ENCODE peak calls at places on chromosomes 16 and 17, in five cellular contexts. One of them, this sample, is unnamed.

GRCh38 chr16:87351320-87351698 is 32.3 kb downstream of the FBXO31 start:
- DNase-seq in HEK293T: no peak
- DNase-seq in GM12878: no peak
- DNase-seq in K562: no peak
- DNase-seq in IMR-90: no peak
- DNase-seq in this sample: no peak

GRCh38 chr17:42456223-42457106 is 2.2 kb upstream of the ATP6V0A1 start:
- DNase-seq in HEK293T: no peak
- DNase-seq in GM12878: peak
- DNase-seq in K562: peak
- DNase-seq in IMR-90: peak
- DNase-seq in this sample: no peak

GRCh38 chr16:21158208-21159110 is at the start of gene LDAF1:
- DNase-seq in IMR-90: peak
- DNase-seq in K562: peak
- DNase-seq in GM12878: no peak
- DNase-seq in HEK293T: peak
- DNase-seq in this sample: peak

GRCh38 chr16:12470311-12471229 is 333.1 kb downstream of the CPPED1 start:
- DNase-seq in HEK293T: no peak
- DNase-seq in GM12878: no peak
- DNase-seq in K562: no peak
- DNase-seq in IMR-90: peak
- DNase-seq in this sample: no peak

GRCh38 chr17:41324180-41325075 is 8.9 kb upstream of the KRTAP17-1 start:
- DNase-seq in HEK293T: no peak
- DNase-seq in IMR-90: peak
- DNase-seq in K562: no peak
- DNase-seq in GM12878: no peak
- DNase-seq in this sample: peak

GRCh38 chr16:20900299-20901067 is at the start of the genes DCUN1D3 and LYRM1:
- DNase-seq in K562: peak
- DNase-seq in HEK293T: peak
- DNase-seq in IMR-90: peak
- DNase-seq in GM12878: peak
- DNase-seq in this sample: peak

GRCh38 chr16:2925951-2926659 is 14.4 kb downstream of the FLYWCH1 start:
- DNase-seq in GM12878: no peak
- DNase-seq in K562: no peak
- DNase-seq in IMR-90: no peak
- DNase-seq in HEK293T: no peak
- DNase-seq in this sample: no peak

GRCh38 chr16:57601801-57602478 is 26.5 kb upstream of the ADGRG1 start:
- DNase-seq in GM12878: peak
- DNase-seq in IMR-90: no peak
- DNase-seq in HEK293T: no peak
- DNase-seq in K562: peak
- DNase-seq in this sample: no peak

GRCh38 chr17:29573558-29573870 is 5.0 kb downstream of the TP53I13 start:
- DNase-seq in HEK293T: no peak
- DNase-seq in GM12878: no peak
- DNase-seq in IMR-90: no peak
- DNase-seq in K562: no peak
- DNase-seq in this sample: no peak

GRCh38 chr16:56960681-56961281 is 969 bp upstream of the CETP start:
- DNase-seq in HEK293T: no peak
- DNase-seq in GM12878: no peak
- DNase-seq in K562: no peak
- DNase-seq in IMR-90: peak
- DNase-seq in this sample: no peak

GRCh38 chr16:19757026-19757425 is 39.0 kb downstream of the IQCK start:
- DNase-seq in K562: no peak
- DNase-seq in IMR-90: peak
- DNase-seq in HEK293T: no peak
- DNase-seq in GM12878: no peak
- DNase-seq in this sample: no peak

GRCh38 chr16:71648921-71649320 is 22.9 kb downstream of the MARVELD3 start:
- DNase-seq in HEK293T: peak
- DNase-seq in K562: no peak
- DNase-seq in GM12878: no peak
- DNase-seq in IMR-90: no peak
- DNase-seq in this sample: peak

GRCh38 chr17:64152428-64153125 is 22.6 kb upstream of the ERN1 start:
- DNase-seq in HEK293T: no peak
- DNase-seq in GM12878: no peak
- DNase-seq in K562: peak
- DNase-seq in IMR-90: no peak
- DNase-seq in this sample: no peak

GRCh38 chr17:49632201-49632600 is 45.7 kb downstream of the SPOP start:
- DNase-seq in IMR-90: no peak
- DNase-seq in K562: no peak
- DNase-seq in GM12878: no peak
- DNase-seq in HEK293T: no peak
- DNase-seq in this sample: no peak

GRCh38 chr16:54185045-54185444 is 101.5 kb downstream of the IRX3 start:
- DNase-seq in K562: no peak
- DNase-seq in HEK293T: no peak
- DNase-seq in IMR-90: no peak
- DNase-seq in GM12878: no peak
- DNase-seq in this sample: no peak

GRCh38 chr17:42803074-42803883 is 4.6 kb downstream of the CNTD1 start:
- DNase-seq in IMR-90: peak
- DNase-seq in K562: no peak
- DNase-seq in HEK293T: no peak
- DNase-seq in GM12878: no peak
- DNase-seq in this sample: no peak

GRCh38 chr16:1183235-1183907 is 30.5 kb downstream of the CACNA1H start:
- DNase-seq in IMR-90: peak
- DNase-seq in GM12878: no peak
- DNase-seq in K562: no peak
- DNase-seq in HEK293T: peak
- DNase-seq in this sample: peak

GRCh38 chr17:40303706-40304450 is 5.1 kb upstream of the RARA start:
- DNase-seq in GM12878: no peak
- DNase-seq in HEK293T: no peak
- DNase-seq in IMR-90: peak
- DNase-seq in K562: no peak
- DNase-seq in this sample: no peak

GRCh38 chr17:46769531-46770438 is 48.7 kb downstream of the WNT3 start:
- DNase-seq in HEK293T: no peak
- DNase-seq in K562: no peak
- DNase-seq in GM12878: no peak
- DNase-seq in IMR-90: no peak
- DNase-seq in this sample: no peak

GRCh38 chr17:65741690-65742089 is 180.2 kb upstream of the AXIN2 start:
- DNase-seq in K562: no peak
- DNase-seq in HEK293T: no peak
- DNase-seq in IMR-90: no peak
- DNase-seq in GM12878: no peak
- DNase-seq in this sample: no peak

GRCh38 chr17:66129759-66130158 is 62.2 kb downstream of the CEP112 start:
- DNase-seq in GM12878: no peak
- DNase-seq in K562: no peak
- DNase-seq in HEK293T: no peak
- DNase-seq in IMR-90: no peak
- DNase-seq in this sample: no peak

GRCh38 chr17:5793899-5794298 is 209.6 kb upstream of the NLRP1 start:
- DNase-seq in IMR-90: no peak
- DNase-seq in GM12878: no peak
- DNase-seq in K562: no peak
- DNase-seq in HEK293T: no peak
- DNase-seq in this sample: no peak

GRCh38 chr17:69588739-69589334 is 174.3 kb downstream of the MAP2K6 start:
- DNase-seq in HEK293T: no peak
- DNase-seq in IMR-90: no peak
- DNase-seq in GM12878: no peak
- DNase-seq in K562: no peak
- DNase-seq in this sample: no peak

GRCh38 chr17:82399601-82400101 is 18.5 kb upstream of the HEXD start:
- DNase-seq in IMR-90: no peak
- DNase-seq in GM12878: no peak
- DNase-seq in HEK293T: no peak
- DNase-seq in K562: no peak
- DNase-seq in this sample: no peak

GRCh38 chr17:15649861-15650391 is 30.4 kb upstream of the FBXW10B start:
- DNase-seq in IMR-90: peak
- DNase-seq in GM12878: no peak
- DNase-seq in K562: peak
- DNase-seq in HEK293T: peak
- DNase-seq in this sample: peak

GRCh38 chr17:75785016-75785769 is 587 bp downstream of the UNK start:
- DNase-seq in HEK293T: peak
- DNase-seq in K562: peak
- DNase-seq in IMR-90: peak
- DNase-seq in GM12878: peak
- DNase-seq in this sample: no peak

DNA sequence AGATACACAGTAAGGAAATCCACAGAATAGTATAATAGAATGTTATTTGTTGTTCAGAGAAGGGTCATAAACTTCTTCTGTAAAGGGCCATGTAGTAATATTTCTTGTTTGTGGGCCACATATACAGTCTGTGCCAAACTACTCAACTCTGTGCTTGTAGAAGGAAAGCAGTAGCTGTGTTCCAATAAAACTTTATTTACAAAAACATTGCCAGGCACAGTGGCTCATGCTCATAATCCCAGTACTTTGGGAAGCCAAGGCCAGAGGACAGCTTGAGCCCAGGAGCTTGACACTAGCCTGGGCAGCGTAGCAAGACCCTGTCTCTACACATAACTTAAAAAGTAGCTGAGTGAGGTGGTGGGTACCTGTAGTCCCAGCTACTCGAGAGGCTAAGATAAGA is 612.8 kb upstream of the PSMD7 start:
- DNase-seq in K562: no peak
- DNase-seq in GM12878: no peak
- DNase-seq in IMR-90: no peak
- DNase-seq in HEK293T: no peak
- DNase-seq in this sample: no peak
- TF ChIP-seq BHLHE40 in K562: no peak
- TF ChIP-seq BHLHE40 in GM12878: no peak
- TF ChIP-seq BHLHE40 in IMR-90: no peak
- TF ChIP-seq BHLHE40 in HEK293T: no peak
- TF ChIP-seq BHLHE40 in this sample: no peak

GRCh38 chr17:17142556-17142955 is 63.6 kb downstream of the PLD6 start:
- DNase-seq in K562: no peak
- DNase-seq in HEK293T: no peak
- DNase-seq in IMR-90: no peak
- DNase-seq in GM12878: no peak
- DNase-seq in this sample: no peak

GRCh38 chr17:17140590-17140980 is 65.5 kb downstream of the PLD6 start:
- DNase-seq in GM12878: no peak
- DNase-seq in IMR-90: peak
- DNase-seq in HEK293T: no peak
- DNase-seq in K562: peak
- DNase-seq in this sample: peak

GRCh38 chr17:17139972-17140589 is 66.1 kb downstream of the PLD6 start:
- DNase-seq in IMR-90: no peak
- DNase-seq in K562: no peak
- DNase-seq in HEK293T: no peak
- DNase-seq in GM12878: no peak
- DNase-seq in this sample: no peak

GRCh38 chr17:17141860-17142552 is 64.1 kb downstream of the PLD6 start:
- DNase-seq in HEK293T: peak
- DNase-seq in GM12878: no peak
- DNase-seq in K562: peak
- DNase-seq in IMR-90: peak
- DNase-seq in this sample: peak

DNA sequence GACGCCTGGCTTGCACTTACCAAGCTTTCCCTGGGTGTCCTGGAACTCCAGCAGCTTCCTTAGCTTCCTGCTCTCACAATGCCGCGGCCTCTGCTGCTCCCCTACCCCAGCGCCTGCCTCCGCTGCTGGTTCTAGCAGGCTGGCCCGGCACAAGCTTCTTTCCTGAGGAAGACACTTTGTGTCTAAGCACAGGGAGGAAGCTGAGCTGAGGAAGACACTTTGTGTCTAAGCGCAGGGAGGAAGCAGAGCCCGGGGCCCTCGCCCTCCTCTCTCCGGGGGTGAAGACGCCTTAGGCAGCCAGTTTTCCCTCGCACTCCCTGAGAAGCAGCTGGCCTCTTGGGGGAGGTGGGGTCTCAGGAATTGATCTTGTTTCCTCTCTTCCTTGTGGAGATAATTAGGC is 64.9 kb downstream of the PLD6 start:
- DNase-seq in K562: no peak
- DNase-seq in GM12878: no peak
- DNase-seq in HEK293T: no peak
- DNase-seq in IMR-90: no peak
- DNase-seq in this sample: no peak
- TF ChIP-seq BHLHE40 in K562: no peak
- TF ChIP-seq BHLHE40 in GM12878: no peak
- TF ChIP-seq BHLHE40 in HEK293T: no peak
- TF ChIP-seq BHLHE40 in IMR-90: no peak
- TF ChIP-seq BHLHE40 in this sample: no peak

GRCh38 chr17:77503916-77504651 is 363.3 kb downstream of the SEC14L1 start:
- DNase-seq in IMR-90: no peak
- DNase-seq in HEK293T: no peak
- DNase-seq in K562: no peak
- DNase-seq in GM12878: no peak
- DNase-seq in this sample: no peak
- TF ChIP-seq BHLHE40 in IMR-90: no peak
- TF ChIP-seq BHLHE40 in HEK293T: no peak
- TF ChIP-seq BHLHE40 in K562: no peak
- TF ChIP-seq BHLHE40 in GM12878: no peak
- TF ChIP-seq BHLHE40 in this sample: no peak

GRCh38 chr16:50822671-50823070 is 80.8 kb downstream of the CYLD start:
- DNase-seq in HEK293T: no peak
- DNase-seq in GM12878: no peak
- DNase-seq in K562: no peak
- DNase-seq in IMR-90: no peak
- DNase-seq in this sample: no peak

GRCh38 chr16:50826797-50827316 is 85.0 kb downstream of the CYLD start:
- DNase-seq in GM12878: no peak
- DNase-seq in K562: no peak
- DNase-seq in HEK293T: no peak
- DNase-seq in IMR-90: no peak
- DNase-seq in this sample: no peak

GRCh38 chr16:50830698-50831097 is 88.8 kb downstream of the CYLD start:
- DNase-seq in HEK293T: no peak
- DNase-seq in IMR-90: no peak
- DNase-seq in K562: no peak
- DNase-seq in GM12878: no peak
- DNase-seq in this sample: no peak

GRCh38 chr16:50831751-50832150 is 89.9 kb downstream of the CYLD start:
- DNase-seq in IMR-90: no peak
- DNase-seq in HEK293T: no peak
- DNase-seq in GM12878: no peak
- DNase-seq in K562: no peak
- DNase-seq in this sample: no peak

DNA sequence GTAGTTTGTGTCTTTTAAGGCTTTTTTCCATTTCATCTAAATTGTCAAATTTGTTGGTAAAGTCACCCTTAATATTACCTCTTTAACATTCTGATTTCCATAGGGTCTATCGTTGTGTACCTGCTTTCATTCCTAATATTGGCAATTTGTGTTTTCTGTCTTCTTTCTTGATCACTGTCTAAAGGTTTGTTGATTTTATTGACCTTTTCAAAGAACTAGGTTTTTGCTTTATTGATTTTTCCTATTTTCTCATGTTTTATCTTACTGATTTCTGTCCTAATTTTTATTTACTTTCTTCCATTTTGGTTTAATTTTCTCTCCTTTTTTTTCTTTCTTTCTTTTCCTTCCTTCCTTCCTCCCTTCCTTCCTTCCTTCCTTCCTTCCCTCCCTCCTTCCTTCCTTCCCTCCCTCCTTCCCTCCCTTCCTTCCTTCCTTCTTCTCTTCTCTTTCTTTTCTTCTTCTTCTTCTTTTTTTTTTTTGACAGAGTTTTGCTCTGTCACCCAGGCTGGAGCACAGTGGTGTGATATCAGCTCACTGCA is 86.3 kb downstream of the CYLD start:
- DNase-seq in HEK293T: no peak
- DNase-seq in K562: no peak
- DNase-seq in IMR-90: no peak
- DNase-seq in GM12878: no peak
- DNase-seq in this sample: no peak
- TF ChIP-seq BHLHE40 in HEK293T: no peak
- TF ChIP-seq BHLHE40 in K562: no peak
- TF ChIP-seq BHLHE40 in IMR-90: no peak
- TF ChIP-seq BHLHE40 in GM12878: no peak
- TF ChIP-seq BHLHE40 in this sample: no peak